ENCODE peak calls at places on chromosome 10, in seven cellular contexts. X, S, K, R, D, L and M are unnamed samples.
A peak's percentile ranks its signal among the peaks of the same experiment; 100 is the strongest.

GRCh38 chr10:93198401-93199175 is 124.9 kb downstream of the CYP26A1 start:
- DNase-seq in X (no peak), S (no peak), K (no peak), R (no peak), D (peak; percentile 70), L (peak; percentile 79), M (no peak)

GRCh38 chr10:74190494-74190893 is 39.5 kb downstream of the ADK start:
- DNase-seq in X (no peak), S (no peak), K (no peak), R (no peak), D (peak; percentile 39), L (no peak), M (no peak)

GRCh38 chr10:7855205-7855604 is 36.9 kb downstream of the TAF3 start:
- DNase-seq in X (no peak), S (no peak), K (no peak), R (no peak), D (no peak), L (no peak), M (no peak)

GRCh38 chr10:82089327-82089726 is 214.3 kb downstream of the NRG3 start:
- DNase-seq in X (no peak), S (no peak), K (no peak), R (no peak), D (no peak), L (no peak), M (no peak)

GRCh38 chr10:3853547-3853989 is 68.6 kb upstream of the KLF6 start:
- DNase-seq in X (no peak), S (no peak), K (no peak), R (no peak), D (no peak), L (peak; percentile 78), M (no peak)

GRCh38 chr10:97211229-97211628 is 25.5 kb upstream of the SLIT1 start:
- DNase-seq in X (no peak), S (no peak), K (no peak), R (no peak), D (no peak), L (no peak), M (no peak)

GRCh38 chr10:14653271-14654161 is 121.2 kb downstream of the FAM107B start:
- DNase-seq in X (no peak), S (no peak), K (no peak), R (peak; percentile 86), D (peak; percentile 89), L (peak; percentile 95), M (no peak)

GRCh38 chr10:78867555-78867939 is 201.2 kb upstream of the ZMIZ1 start:
- DNase-seq in X (no peak), S (no peak), K (no peak), R (no peak), D (no peak), L (no peak), M (no peak)

GRCh38 chr10:83301732-83302131 is 837.6 kb upstream of the GHITM start:
- DNase-seq in X (no peak), S (no peak), K (no peak), R (no peak), D (no peak), L (no peak), M (no peak)